ENCODE peak calls at places on chromosomes 2 and 18, in six cellular contexts. Q, H, K, E, V and Z are unnamed samples. For H3K36me3, the result is how much of the 10 kb centered on the place peaks cover.

GRCh38 chr18:24402209-24402785 is 4.7 kb upstream of the OSBPL1A start:
- DNase-seq in K (no peak), H (no peak), Q (peak), V (no peak), E (no peak), Z (no peak)

GRCh38 chr2:7685342-7686015 is 768.3 kb downstream of the RNF144A start:
- DNase-seq in V (no peak), K (no peak), Q (no peak), H (no peak), E (peak), Z (no peak)

GRCh38 chr2:151973901-151974199 is 125.0 kb downstream of the CACNB4 start:
- DNase-seq in K (no peak), V (no peak), H (no peak), E (peak), Q (no peak), Z (no peak)

GRCh38 chr2:236295481-236295880 is 31.3 kb upstream of the ASB18 start:
- DNase-seq in V (no peak), E (no peak), Q (no peak), K (no peak), H (no peak), Z (no peak)

GRCh38 chr2:122755281-122755780 is 999.9 kb downstream of the TSN start:
- DNase-seq in E (no peak), V (no peak), K (no peak), Q (no peak), H (no peak), Z (no peak)

GRCh38 chr2:164746713-164747112 is 94.9 kb downstream of the COBLL1 start:
- DNase-seq in K (no peak), E (no peak), Q (no peak), V (no peak), H (no peak), Z (no peak)

GRCh38 chr2:196804381-196804780 is 4.8 kb downstream of the C2orf66 start:
- DNase-seq in Q (no peak), E (no peak), V (no peak), K (no peak), H (no peak), Z (no peak)

GRCh38 chr2:59967691-59968090 is 585.8 kb downstream of the BCL11A start:
- DNase-seq in E (no peak), V (no peak), Q (no peak), K (no peak), H (peak), Z (no peak)

GRCh38 chr2:218298314-218298875 is 6.1 kb upstream of the TMBIM1 start:
- DNase-seq in E (no peak), H (no peak), Q (no peak), K (no peak), V (no peak), Z (no peak)

GRCh38 chr18:31741096-31741735 is 19.5 kb downstream of the SLC25A52 start:
- DNase-seq in H (no peak), E (peak), K (peak), Q (peak), V (peak), Z (no peak)

GRCh38 chr2:218733615-218734021 is 23.0 kb downstream of the TTLL4 start:
- DNase-seq in V (no peak), H (peak), Q (peak), K (no peak), E (peak), Z (peak)

GRCh38 chr18:73456643-73457042 is 588.9 kb upstream of the NETO1 start:
- DNase-seq in Q (no peak), E (no peak), K (no peak), H (no peak), V (no peak), Z (no peak)

GRCh38 chr2:104868081-104868806 is 14.3 kb downstream of the POU3F3 start:
- DNase-seq in V (no peak), Q (no peak), H (no peak), K (no peak), E (no peak), Z (no peak)

GRCh38 chr18:48662021-48662661 is 123.3 kb downstream of the CTIF start:
- DNase-seq in Q (no peak), E (peak), H (no peak), V (no peak), K (no peak), Z (no peak)

GRCh38 chr2:80061881-80062280 is 242.7 kb downstream of the LRRTM1 start:
- DNase-seq in E (no peak), K (no peak), Q (no peak), H (no peak), V (no peak), Z (no peak)

GRCh38 chr2:134217924-134218323 is 35.9 kb upstream of the MGAT5 start:
- DNase-seq in K (no peak), E (no peak), V (no peak), Q (no peak), H (no peak), Z (no peak)

GRCh38 chr2:48318118-48318517 is 211.8 kb upstream of the STON1 start:
- DNase-seq in Q (no peak), E (no peak), K (no peak), V (no peak), H (no peak), Z (no peak)

GRCh38 chr2:176753752-176754474 is 458.7 kb upstream of the HNRNPA3 start:
- DNase-seq in H (no peak), K (no peak), V (peak), E (no peak), Q (no peak), Z (peak)

GRCh38 chr2:22355816-22356433 is 1029.1 kb upstream of the KLHL29 start:
- DNase-seq in H (peak), Q (peak), V (peak), K (no peak), E (peak), Z (peak)

GRCh38 chr2:184530959-184531358 is 67.4 kb upstream of the ZNF804A start:
- DNase-seq in K (no peak), V (no peak), E (no peak), H (no peak), Q (no peak), Z (no peak)

GRCh38 chr2:237434916-237435315 is 21.0 kb upstream of the COL6A3 start:
- DNase-seq in H (no peak), V (no peak), E (peak), Q (peak), K (no peak), Z (no peak)

GRCh38 chr2:190088917-190089316 is 26.4 kb upstream of the MSTN start:
- DNase-seq in H (no peak), E (peak), Q (peak), K (no peak), V (peak), Z (no peak)

GRCh38 chr2:36625304-36625703 is 27.3 kb upstream of the FEZ2 start:
- DNase-seq in E (no peak), Q (no peak), H (no peak), K (no peak), V (no peak), Z (no peak)

GRCh38 chr2:20125164-20125563 is 73.7 kb upstream of the LAPTM4A start:
- DNase-seq in V (no peak), Q (no peak), H (no peak), K (no peak), E (no peak), Z (peak)

GRCh38 chr2:30959653-30960052 is 152.4 kb upstream of the CAPN13 start:
- DNase-seq in H (no peak), V (no peak), E (no peak), Q (no peak), K (no peak), Z (no peak)

GRCh38 chr2:77512521-77512920 is 9.7 kb downstream of the LRRTM4 start:
- DNase-seq in Q (no peak), V (no peak), K (no peak), E (no peak), H (no peak), Z (no peak)

GRCh38 chr2:200266406-200266805 is 40.1 kb upstream of the SPATS2L start:
- DNase-seq in E (no peak), K (no peak), Q (no peak), V (no peak), H (no peak), Z (no peak)

GRCh38 chr18:75250471-75250821 is 39.8 kb downstream of the TSHZ1 start:
- DNase-seq in H (no peak), V (no peak), E (no peak), Q (no peak), K (no peak), Z (no peak)

GRCh38 chr2:45287040-45287439 is 277.8 kb upstream of the SIX2 start:
- DNase-seq in E (no peak), K (no peak), H (no peak), V (no peak), Q (no peak), Z (no peak)

GRCh38 chr2:19900536-19901200 is 1.1 kb downstream of the TTC32 start:
- DNase-seq in V (no peak), H (no peak), K (no peak), Q (peak), E (no peak), Z (no peak)

GRCh38 chr2:212777020-212777491 is 238.5 kb upstream of the ERBB4 start:
- DNase-seq in Q (peak), E (peak), V (no peak), K (no peak), H (no peak), Z (no peak)

GRCh38 chr18:63956755-63957154 is 7.7 kb downstream of the HMSD start:
- DNase-seq in V (no peak), K (no peak), Q (no peak), H (no peak), E (no peak), Z (no peak)

GRCh38 chr2:172234716-172235661 is 132.3 kb upstream of the DLX2 start:
- DNase-seq in Q (peak), E (no peak), H (no peak), V (no peak), K (no peak), Z (no peak)

GRCh38 chr2:96662360-96662759 is 19.8 kb downstream of the FER1L5 start:
- DNase-seq in E (no peak), K (no peak), Q (no peak), H (no peak), V (no peak), Z (no peak)

GRCh38 chr2:189763908-189764661 is 1.5 kb upstream of the OSGEPL1 start:
- DNase-seq in K (no peak), H (no peak), V (no peak), E (no peak), Q (no peak), Z (no peak)

GRCh38 chr2:223460774-223461211 is 141.4 kb downstream of the SCG2 start:
- DNase-seq in E (peak), H (no peak), K (no peak), V (no peak), Q (no peak), Z (peak)

GRCh38 chr2:240182476-240182875 is 42.0 kb upstream of the OTOS start:
- DNase-seq in E (no peak), H (peak), Q (no peak), V (no peak), K (no peak), Z (no peak)

GRCh38 chr2:240179186-240179815 is 38.8 kb upstream of the OTOS start:
- DNase-seq in K (no peak), Q (no peak), H (peak), V (no peak), E (no peak), Z (no peak)

GRCh38 chr2:240178564-240178963 is 38.1 kb upstream of the OTOS start:
- DNase-seq in V (no peak), Q (no peak), K (no peak), H (no peak), E (no peak), Z (no peak)

GRCh38 chr2:240182001-240182400 is 41.5 kb upstream of the OTOS start:
- DNase-seq in H (peak), V (no peak), Q (no peak), K (no peak), E (no peak), Z (no peak)

GRCh38 chr2:240179941-240180666 is 39.6 kb upstream of the OTOS start:
- DNase-seq in H (peak), E (no peak), K (no peak), Q (no peak), V (no peak), Z (no peak)
- H3K4me3 ChIP-seq in H (no peak), E (no peak), K (no peak), Q (no peak), V (no peak), Z (no peak)

DNA sequence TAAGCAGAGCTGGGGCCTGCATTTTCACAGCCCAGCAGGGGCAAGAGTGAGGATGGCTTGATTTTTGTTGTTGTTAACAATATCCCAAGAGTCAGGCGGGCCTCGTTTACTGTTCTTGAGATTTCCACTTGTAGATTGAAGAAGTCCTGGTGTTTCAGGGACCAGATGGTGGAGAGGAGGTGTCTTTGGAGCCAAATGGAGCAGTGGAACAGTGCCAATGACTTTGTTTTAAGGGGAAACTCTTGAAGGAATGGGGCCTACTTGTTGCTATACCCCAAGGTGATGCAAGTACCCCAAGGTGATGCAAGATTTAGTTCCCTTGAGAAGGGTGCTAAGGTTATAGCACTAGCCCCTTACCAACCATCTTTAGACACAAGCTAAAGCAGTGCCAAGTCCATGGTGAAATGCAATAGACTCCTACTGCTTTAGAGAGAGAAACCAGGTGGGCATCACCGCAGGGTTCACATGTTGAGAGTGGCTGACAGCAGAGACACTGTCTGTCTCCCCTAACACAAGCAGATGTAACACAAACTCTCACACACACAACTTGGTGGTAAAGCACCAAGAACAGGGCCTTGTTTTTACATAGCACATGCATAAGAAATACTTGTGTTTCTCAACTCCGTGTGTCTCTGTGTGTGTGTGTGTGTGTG is 44.0 kb downstream of the HK2 start:
- DNase-seq in Q (no peak), H (no peak), V (no peak), K (no peak), E (no peak), Z (no peak)
- H3K36me3 ChIP-seq in Q (under half), H (under half), V (under half), K (under half), E (under half), Z (half or more)

DNA sequence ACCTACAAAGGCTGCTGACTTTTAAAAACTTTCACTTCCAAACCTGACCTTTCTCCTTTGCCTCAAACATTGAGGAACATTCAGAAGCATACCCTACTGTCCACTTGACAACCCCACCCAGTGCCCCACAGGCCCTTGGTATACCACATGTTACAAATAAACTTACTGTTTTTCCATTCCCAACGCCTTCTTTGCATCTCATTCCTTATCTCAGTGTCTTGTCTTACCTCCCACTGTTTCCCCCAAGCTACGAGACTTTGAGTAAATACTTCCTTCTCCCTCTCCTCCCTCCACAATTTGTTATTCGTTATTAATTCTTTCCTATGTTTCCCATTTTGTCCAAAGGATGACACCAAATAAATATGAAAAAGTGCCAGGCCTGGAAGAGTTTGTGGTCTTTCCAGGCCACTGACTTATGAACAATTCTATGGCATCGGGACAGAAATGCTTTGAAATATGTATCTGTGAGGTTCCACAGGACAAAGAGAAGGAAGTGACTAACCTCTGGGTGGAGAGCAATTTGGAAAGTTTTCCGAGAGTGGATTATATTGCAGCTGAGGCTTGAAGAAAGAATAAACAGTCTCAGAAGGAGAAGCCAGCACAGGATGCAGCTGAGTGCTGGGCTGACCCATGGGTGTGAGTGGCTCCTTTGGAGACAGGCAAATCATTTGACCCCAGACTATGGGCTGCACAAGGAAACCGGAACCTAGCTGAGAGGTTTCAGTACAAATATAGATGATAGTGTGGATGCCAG is 409.1 kb downstream of the LPIN1 start:
- DNase-seq in Q (peak), V (no peak), K (no peak), E (peak), H (no peak), Z (peak)
- H3K4me3 ChIP-seq in Q (no peak), V (no peak), K (no peak), E (no peak), H (no peak), Z (no peak)

GRCh38 chr2:85761512-85761944 is 7.7 kb downstream of the ATOH8 start:
- DNase-seq in K (no peak), Q (no peak), H (no peak), V (no peak), E (no peak), Z (no peak)

GRCh38 chr2:85760872-85761271 is 7.1 kb downstream of the ATOH8 start:
- DNase-seq in K (no peak), H (peak), V (no peak), E (no peak), Q (no peak), Z (no peak)

GRCh38 chr2:85761946-85762345 is 8.2 kb downstream of the ATOH8 start:
- DNase-seq in K (no peak), Q (no peak), V (no peak), E (no peak), H (no peak), Z (no peak)

GRCh38 chr2:85759257-85759613 is 5.4 kb downstream of the ATOH8 start:
- DNase-seq in V (no peak), K (no peak), E (no peak), Q (no peak), H (no peak), Z (no peak)

DNA sequence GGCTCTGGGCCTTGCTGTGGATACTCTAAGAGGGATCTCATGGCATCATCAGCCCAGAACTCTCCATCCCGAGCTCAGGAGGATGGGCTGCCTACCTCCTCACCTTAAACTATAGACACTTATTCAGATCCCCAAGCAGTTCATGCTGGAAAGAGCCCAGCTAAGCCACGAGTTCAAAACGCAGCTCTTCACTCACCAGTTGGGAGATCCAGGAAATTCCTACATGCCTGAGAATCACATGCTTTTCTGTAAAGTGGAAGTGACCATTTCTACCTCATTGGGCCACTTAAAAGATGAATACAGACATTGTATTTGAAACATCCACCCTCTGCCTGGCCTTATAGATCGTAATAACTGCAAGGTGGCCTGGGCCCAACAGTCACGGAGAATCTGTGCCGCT is 6.6 kb downstream of the ATOH8 start:
- DNase-seq in H (no peak), E (no peak), Q (no peak), K (no peak), V (no peak), Z (no peak)
- H3K36me3 ChIP-seq in H (under half), E (under half), Q (under half), K (under half), V (under half), Z (half or more)

GRCh38 chr2:166463640-166464039 is 30.4 kb downstream of the SCN7A start:
- DNase-seq in K (no peak), V (no peak), Q (no peak), E (no peak), H (no peak), Z (no peak)

GRCh38 chr2:166464187-166464586 is 29.9 kb downstream of the SCN7A start:
- DNase-seq in Q (no peak), V (no peak), E (no peak), H (no peak), K (no peak), Z (peak)

GRCh38 chr2:166472332-166472731 is 21.7 kb downstream of the SCN7A start:
- DNase-seq in V (no peak), E (no peak), K (no peak), Q (no peak), H (no peak), Z (no peak)

GRCh38 chr2:166468124-166469024 is 25.7 kb downstream of the SCN7A start:
- DNase-seq in E (no peak), H (no peak), K (no peak), V (no peak), Q (no peak), Z (no peak)
- H3K4me3 ChIP-seq in E (no peak), H (peak), K (no peak), V (no peak), Q (no peak), Z (no peak)

GRCh38 chr2:229777716-229778115 is 63.4 kb upstream of the DNER start:
- DNase-seq in Q (no peak), H (no peak), E (no peak), K (no peak), V (no peak), Z (no peak)
- H3K36me3 ChIP-seq in Q (under half), H (half or more), E (under half), K (under half), V (half or more), Z (half or more)